ENCODE peak calls at places on chromosomes 11 and 22, in seven cellular contexts. One of them, this sample, is unnamed.

GRCh38 chr22:43411981-43412807 is at the start of gene MPPED1:
- DNase-seq in HCT116: no peak
- DNase-seq in neuronal stem cell: no peak
- DNase-seq in fibroblast of lung: no peak
- DNase-seq in keratinocyte: no peak
- DNase-seq in IMR-90: no peak
- DNase-seq in astrocyte: no peak
- DNase-seq in this sample: no peak

GRCh38 chr11:24386551-24387404 is 110.1 kb upstream of the LUZP2 start:
- DNase-seq in neuronal stem cell: no peak
- DNase-seq in IMR-90: peak
- DNase-seq in astrocyte: peak
- DNase-seq in keratinocyte: no peak
- DNase-seq in fibroblast of lung: peak
- DNase-seq in HCT116: no peak
- DNase-seq in this sample: no peak

GRCh38 chr22:43826142-43827093 is 14.3 kb upstream of the EFCAB6 start:
- DNase-seq in astrocyte: peak
- DNase-seq in keratinocyte: no peak
- DNase-seq in IMR-90: peak
- DNase-seq in neuronal stem cell: no peak
- DNase-seq in fibroblast of lung: peak
- DNase-seq in HCT116: no peak
- DNase-seq in this sample: no peak

GRCh38 chr11:46671958-46672315 is 28.5 kb downstream of the ARHGAP1 start:
- DNase-seq in keratinocyte: no peak
- DNase-seq in fibroblast of lung: no peak
- DNase-seq in astrocyte: no peak
- DNase-seq in IMR-90: no peak
- DNase-seq in neuronal stem cell: no peak
- DNase-seq in HCT116: no peak
- DNase-seq in this sample: no peak

GRCh38 chr11:115408036-115408911 is 95.9 kb downstream of the CADM1 start:
- DNase-seq in HCT116: no peak
- DNase-seq in IMR-90: peak
- DNase-seq in keratinocyte: no peak
- DNase-seq in neuronal stem cell: no peak
- DNase-seq in astrocyte: peak
- DNase-seq in fibroblast of lung: peak
- DNase-seq in this sample: no peak

GRCh38 chr11:66265531-66266377 is 2.7 kb upstream of the RAB1B start:
- DNase-seq in HCT116: no peak
- DNase-seq in keratinocyte: no peak
- DNase-seq in IMR-90: no peak
- DNase-seq in neuronal stem cell: no peak
- DNase-seq in fibroblast of lung: no peak
- DNase-seq in astrocyte: no peak
- DNase-seq in this sample: no peak

GRCh38 chr11:134393638-134394037 is 18.4 kb downstream of the B3GAT1 start:
- DNase-seq in fibroblast of lung: no peak
- DNase-seq in IMR-90: no peak
- DNase-seq in neuronal stem cell: no peak
- DNase-seq in HCT116: peak
- DNase-seq in keratinocyte: no peak
- DNase-seq in astrocyte: no peak
- DNase-seq in this sample: no peak

GRCh38 chr11:44945639-44946038 is 5.0 kb downstream of the TP53I11 start:
- DNase-seq in keratinocyte: no peak
- DNase-seq in HCT116: no peak
- DNase-seq in IMR-90: no peak
- DNase-seq in neuronal stem cell: no peak
- DNase-seq in astrocyte: no peak
- DNase-seq in fibroblast of lung: no peak
- DNase-seq in this sample: no peak

GRCh38 chr11:120217526-120217925 is 6.7 kb downstream of the OAF start:
- DNase-seq in IMR-90: no peak
- DNase-seq in neuronal stem cell: no peak
- DNase-seq in fibroblast of lung: no peak
- DNase-seq in keratinocyte: no peak
- DNase-seq in HCT116: no peak
- DNase-seq in astrocyte: no peak
- DNase-seq in this sample: no peak

GRCh38 chr22:33057363-33057995 is 702 bp downstream of the SYN3 start:
- DNase-seq in astrocyte: no peak
- DNase-seq in keratinocyte: no peak
- DNase-seq in IMR-90: no peak
- DNase-seq in fibroblast of lung: no peak
- DNase-seq in HCT116: no peak
- DNase-seq in neuronal stem cell: no peak
- DNase-seq in this sample: no peak

GRCh38 chr22:39925273-39925672 is 24.4 kb downstream of the GRAP2 start:
- DNase-seq in neuronal stem cell: no peak
- DNase-seq in IMR-90: no peak
- DNase-seq in fibroblast of lung: no peak
- DNase-seq in keratinocyte: no peak
- DNase-seq in HCT116: no peak
- DNase-seq in astrocyte: no peak
- DNase-seq in this sample: no peak

GRCh38 chr22:33470456-33470855 is 412.3 kb upstream of the SYN3 start:
- DNase-seq in keratinocyte: no peak
- DNase-seq in IMR-90: no peak
- DNase-seq in astrocyte: no peak
- DNase-seq in neuronal stem cell: no peak
- DNase-seq in HCT116: no peak
- DNase-seq in fibroblast of lung: no peak
- DNase-seq in this sample: no peak

GRCh38 chr22:20657963-20658362 is 116.0 kb upstream of the SERPIND1 start:
- DNase-seq in fibroblast of lung: no peak
- DNase-seq in keratinocyte: no peak
- DNase-seq in IMR-90: no peak
- DNase-seq in neuronal stem cell: no peak
- DNase-seq in astrocyte: no peak
- DNase-seq in HCT116: no peak
- DNase-seq in this sample: no peak

GRCh38 chr22:20659258-20659657 is 114.7 kb upstream of the SERPIND1 start:
- DNase-seq in astrocyte: no peak
- DNase-seq in HCT116: no peak
- DNase-seq in keratinocyte: no peak
- DNase-seq in fibroblast of lung: no peak
- DNase-seq in neuronal stem cell: no peak
- DNase-seq in IMR-90: no peak
- DNase-seq in this sample: no peak

GRCh38 chr22:20656902-20657836 is 116.7 kb upstream of the SERPIND1 start:
- DNase-seq in keratinocyte: no peak
- DNase-seq in fibroblast of lung: no peak
- DNase-seq in neuronal stem cell: no peak
- DNase-seq in IMR-90: peak
- DNase-seq in HCT116: peak
- DNase-seq in astrocyte: no peak
- DNase-seq in this sample: no peak

GRCh38 chr22:20659920-20660319 is 114.0 kb upstream of the SERPIND1 start:
- DNase-seq in keratinocyte: no peak
- DNase-seq in fibroblast of lung: no peak
- DNase-seq in IMR-90: no peak
- DNase-seq in astrocyte: no peak
- DNase-seq in HCT116: no peak
- DNase-seq in neuronal stem cell: no peak
- DNase-seq in this sample: no peak

GRCh38 chr22:20658433-20659222 is 115.3 kb upstream of the SERPIND1 start:
- DNase-seq in astrocyte: no peak
- DNase-seq in HCT116: no peak
- DNase-seq in fibroblast of lung: no peak
- DNase-seq in keratinocyte: no peak
- DNase-seq in neuronal stem cell: no peak
- DNase-seq in IMR-90: no peak
- DNase-seq in this sample: no peak
- H2AFZ ChIP-seq in astrocyte: no peak
- H2AFZ ChIP-seq in HCT116: no peak
- H2AFZ ChIP-seq in fibroblast of lung: no peak
- H2AFZ ChIP-seq in keratinocyte: no peak
- H2AFZ ChIP-seq in neuronal stem cell: peak
- H2AFZ ChIP-seq in IMR-90: no peak
- H2AFZ ChIP-seq in this sample: no peak

DNA sequence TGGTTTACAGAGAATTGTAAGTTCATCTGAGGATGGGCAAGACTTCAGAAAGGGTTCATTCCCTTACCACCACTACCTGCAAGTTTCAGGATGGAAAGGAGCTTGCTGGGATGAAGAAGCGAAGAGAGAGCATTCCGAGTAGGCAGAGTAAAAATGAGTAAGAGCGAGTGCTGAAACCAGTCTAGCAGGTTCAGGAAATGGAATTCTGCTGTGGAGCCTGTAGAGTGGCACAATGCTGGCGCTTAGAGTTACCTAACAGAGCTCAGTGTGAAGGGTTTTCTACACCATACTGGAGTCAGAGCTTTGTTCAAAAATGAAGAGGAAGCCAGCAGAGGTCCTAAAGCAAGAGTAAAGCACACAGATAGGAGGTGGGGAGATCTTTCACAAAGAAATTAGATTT is 179.2 kb upstream of the ZC3H12C start:
- DNase-seq in astrocyte: no peak
- DNase-seq in fibroblast of lung: no peak
- DNase-seq in HCT116: peak
- DNase-seq in IMR-90: no peak
- DNase-seq in neuronal stem cell: no peak
- DNase-seq in keratinocyte: peak
- DNase-seq in this sample: peak
- H2AFZ ChIP-seq in astrocyte: no peak
- H2AFZ ChIP-seq in fibroblast of lung: no peak
- H2AFZ ChIP-seq in HCT116: peak
- H2AFZ ChIP-seq in IMR-90: no peak
- H2AFZ ChIP-seq in neuronal stem cell: peak
- H2AFZ ChIP-seq in keratinocyte: no peak
- H2AFZ ChIP-seq in this sample: peak

GRCh38 chr22:29487587-29487986 is 7.6 kb downstream of the NEFH start:
- DNase-seq in fibroblast of lung: no peak
- DNase-seq in IMR-90: no peak
- DNase-seq in keratinocyte: no peak
- DNase-seq in HCT116: no peak
- DNase-seq in astrocyte: no peak
- DNase-seq in neuronal stem cell: no peak
- DNase-seq in this sample: no peak
- H2AFZ ChIP-seq in fibroblast of lung: no peak
- H2AFZ ChIP-seq in IMR-90: no peak
- H2AFZ ChIP-seq in keratinocyte: no peak
- H2AFZ ChIP-seq in HCT116: no peak
- H2AFZ ChIP-seq in astrocyte: no peak
- H2AFZ ChIP-seq in neuronal stem cell: no peak
- H2AFZ ChIP-seq in this sample: no peak

DNA sequence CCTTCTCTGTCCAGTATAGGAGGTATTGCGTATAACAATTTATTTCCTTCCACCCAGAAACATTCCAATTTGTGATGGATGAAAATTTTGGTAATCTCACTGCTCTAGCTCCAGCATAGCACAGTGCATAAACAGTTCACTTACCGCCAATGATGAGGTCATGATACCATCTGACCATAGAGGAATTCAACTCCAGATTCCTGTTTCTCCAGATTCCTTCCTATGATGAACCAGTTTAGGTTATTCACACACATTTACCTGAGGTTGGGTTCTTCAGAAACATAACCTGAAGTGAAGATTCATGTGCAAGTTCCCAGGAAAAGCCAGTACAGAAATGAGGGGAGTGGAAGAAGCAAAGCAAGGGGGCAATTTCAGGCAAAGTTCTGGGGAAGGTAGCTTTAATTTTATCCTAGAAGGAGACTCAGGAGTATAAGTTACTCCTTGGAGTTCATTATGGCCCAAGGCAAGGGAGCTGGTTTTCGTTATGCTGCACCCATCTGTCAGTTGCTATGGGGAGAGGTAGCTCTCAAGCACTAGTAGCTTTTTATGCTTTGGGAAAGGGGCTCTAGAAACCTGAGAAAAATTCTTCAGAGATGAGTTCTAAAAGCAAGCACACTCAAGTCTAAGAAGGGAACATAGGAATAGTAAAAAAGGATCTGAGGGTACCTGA is 121.6 kb downstream of the CASP12 start:
- DNase-seq in IMR-90: peak
- DNase-seq in HCT116: no peak
- DNase-seq in neuronal stem cell: no peak
- DNase-seq in keratinocyte: peak
- DNase-seq in fibroblast of lung: peak
- DNase-seq in astrocyte: peak
- DNase-seq in this sample: peak
- H2AFZ ChIP-seq in IMR-90: no peak
- H2AFZ ChIP-seq in HCT116: no peak
- H2AFZ ChIP-seq in neuronal stem cell: no peak
- H2AFZ ChIP-seq in keratinocyte: peak
- H2AFZ ChIP-seq in fibroblast of lung: no peak
- H2AFZ ChIP-seq in astrocyte: no peak
- H2AFZ ChIP-seq in this sample: peak

GRCh38 chr11:29482510-29482909 is 534.3 kb downstream of the KCNA4 start:
- DNase-seq in fibroblast of lung: no peak
- DNase-seq in IMR-90: no peak
- DNase-seq in neuronal stem cell: no peak
- DNase-seq in HCT116: no peak
- DNase-seq in astrocyte: no peak
- DNase-seq in keratinocyte: no peak
- DNase-seq in this sample: no peak

GRCh38 chr11:29481721-29482120 is 535.1 kb downstream of the KCNA4 start:
- DNase-seq in keratinocyte: no peak
- DNase-seq in HCT116: no peak
- DNase-seq in astrocyte: no peak
- DNase-seq in fibroblast of lung: no peak
- DNase-seq in IMR-90: no peak
- DNase-seq in neuronal stem cell: no peak
- DNase-seq in this sample: no peak

GRCh38 chr11:29486301-29486700 is 530.5 kb downstream of the KCNA4 start:
- DNase-seq in keratinocyte: no peak
- DNase-seq in fibroblast of lung: no peak
- DNase-seq in HCT116: no peak
- DNase-seq in neuronal stem cell: no peak
- DNase-seq in astrocyte: no peak
- DNase-seq in IMR-90: no peak
- DNase-seq in this sample: no peak

GRCh38 chr11:29484548-29484947 is 532.3 kb downstream of the KCNA4 start:
- DNase-seq in neuronal stem cell: no peak
- DNase-seq in IMR-90: no peak
- DNase-seq in HCT116: no peak
- DNase-seq in fibroblast of lung: no peak
- DNase-seq in astrocyte: no peak
- DNase-seq in keratinocyte: no peak
- DNase-seq in this sample: no peak

DNA sequence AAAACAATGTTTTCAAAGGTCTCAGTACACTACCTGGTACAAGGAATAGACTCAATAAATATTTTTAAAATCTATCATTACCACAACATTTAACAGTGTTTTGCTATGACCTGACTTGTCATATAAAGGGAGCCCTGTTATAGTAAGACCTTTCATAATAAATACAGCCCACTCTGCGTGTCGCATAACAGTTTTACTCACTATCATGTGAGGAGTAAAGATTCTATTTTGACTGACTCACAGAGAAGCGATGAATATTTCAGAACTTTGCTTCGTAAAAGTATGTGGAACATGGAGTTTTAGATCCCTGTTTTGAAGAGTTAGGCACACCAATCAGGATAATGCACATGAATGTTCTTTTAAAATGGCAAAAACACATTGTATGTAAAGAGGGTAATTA is 531.2 kb downstream of the KCNA4 start:
- DNase-seq in neuronal stem cell: no peak
- DNase-seq in fibroblast of lung: no peak
- DNase-seq in HCT116: no peak
- DNase-seq in keratinocyte: no peak
- DNase-seq in astrocyte: no peak
- DNase-seq in IMR-90: peak
- DNase-seq in this sample: no peak
- H2AFZ ChIP-seq in neuronal stem cell: no peak
- H2AFZ ChIP-seq in fibroblast of lung: no peak
- H2AFZ ChIP-seq in HCT116: no peak
- H2AFZ ChIP-seq in keratinocyte: no peak
- H2AFZ ChIP-seq in astrocyte: no peak
- H2AFZ ChIP-seq in IMR-90: no peak
- H2AFZ ChIP-seq in this sample: no peak

GRCh38 chr11:86136542-86136941 is 67.7 kb upstream of the PICALM start:
- DNase-seq in IMR-90: no peak
- DNase-seq in fibroblast of lung: no peak
- DNase-seq in keratinocyte: no peak
- DNase-seq in astrocyte: no peak
- DNase-seq in neuronal stem cell: no peak
- DNase-seq in HCT116: no peak
- DNase-seq in this sample: no peak
- H2AFZ ChIP-seq in IMR-90: no peak
- H2AFZ ChIP-seq in fibroblast of lung: peak
- H2AFZ ChIP-seq in keratinocyte: no peak
- H2AFZ ChIP-seq in astrocyte: no peak
- H2AFZ ChIP-seq in neuronal stem cell: no peak
- H2AFZ ChIP-seq in HCT116: no peak
- H2AFZ ChIP-seq in this sample: no peak

This sample was measured in PC-9.